ENCODE peak calls at places on chromosomes 12 and 14, in ten cellular contexts. X is CD4-positive, alpha-beta T cell; C is right cardiac atrium; P is heart left ventricle; T is activated naive CD4-positive, alpha-beta T cell treated with anti-CD3 and anti-CD28 coated beads, Interleukin-2, amount 50 U/mL, for 72 hours; J is lower lobe of right lung; K is stimulated activated effector memory CD8-positive, alpha-beta T cell treated with anti-CD3 and anti-CD28 coated beads, Interleukin-12 subunit alpha, Interleukin-12 subunit beta, amount 100 ng/mL, for 72 hours; I is activated naive CD8-positive, alpha-beta T cell treated with anti-CD3 and anti-CD28 coated beads, Interleukin-2, amount 10 ng/mL, durations not matched to agents 7 days and 5 days; B is activated T-helper 17 cell treated with anti-CD3 and anti-CD28 coated beads, Interleukin-2, amount 50 U/mL, for 72 hours; G is sciatic nerve. F is an unnamed sample.

GRCh38 chr12:104790296-104791125 is 167.6 kb downstream of the SLC41A2 start:
- ATAC-seq in P (no peak), G (peak; percentile 44), I (no peak), B (peak; percentile 56), K (peak; percentile 64), X (peak; percentile 56), T (peak; percentile 34), C (no peak), J (peak; percentile 54), F (peak; percentile 61)

GRCh38 chr12:20210795-20211194 is 157.5 kb upstream of the PDE3A start:
- ATAC-seq in K (no peak), T (no peak), C (no peak), G (no peak), X (no peak), B (no peak), I (no peak), P (no peak), J (no peak), F (no peak)

GRCh38 chr12:56007148-56007891 is 10.2 kb downstream of the SUOX start:
- ATAC-seq in I (peak; percentile 79), C (peak; percentile 95), B (peak; percentile 88), G (peak; percentile 93), P (peak; percentile 84), K (peak; percentile 85), T (peak; percentile 86), J (peak; percentile 96), X (peak; percentile 89), F (peak; percentile 87)

GRCh38 chr14:21668377-21668776 is 5.2 kb downstream of the OR4E1 start:
- ATAC-seq in T (no peak), K (no peak), X (no peak), P (no peak), B (no peak), J (no peak), I (no peak), G (no peak), C (no peak), F (no peak)

GRCh38 chr14:93072659-93073365 is 42.9 kb downstream of the ITPK1 start:
- ATAC-seq in K (peak; percentile 64), T (no peak), I (no peak), C (no peak), P (no peak), X (no peak), B (no peak), J (peak; percentile 12), G (no peak), F (peak; percentile 82)

GRCh38 chr14:75175677-75176141 is 703 bp downstream of the TMED10 start:
- ATAC-seq in T (peak; percentile 0), C (no peak), J (no peak), I (peak; percentile 15), X (peak; percentile 12), K (peak; percentile 1), B (peak; percentile 10), P (no peak), G (no peak), F (no peak)

GRCh38 chr12:26557326-26557725 is 275.7 kb downstream of the ITPR2 start:
- ATAC-seq in K (no peak), P (no peak), B (no peak), T (no peak), G (no peak), J (no peak), X (no peak), C (no peak), I (no peak), F (peak; percentile 35)

GRCh38 chr12:26466709-26467108 is 271.3 kb downstream of the SSPN start:
- ATAC-seq in G (no peak), P (no peak), I (no peak), X (no peak), T (no peak), K (no peak), B (no peak), C (no peak), J (no peak), F (no peak)

GRCh38 chr12:52232916-52233461 is at the start of gene KRT7:
- ATAC-seq in T (no peak), G (no peak), C (no peak), X (no peak), K (no peak), B (no peak), J (peak; percentile 81), I (no peak), P (no peak), F (no peak)

F was measured in stimulated activated memory B cell treated with anti-CD40 and anti-IgM and Interleukin-4, amounts not matched to agents 10 μg/mL and 1 μg/mL and 100 μg/mL, for 72 hours.